ENCODE peak calls at places on chromosomes 11 and 22, in nine cellular contexts. One of them, this sample, is unnamed.

GRCh38 chr11:11296434-11296833 is 56.6 kb downstream of the CSNK2A3 start:
- DNase-seq in endodermal cell: no peak
- DNase-seq in PC-3: no peak
- DNase-seq in IMR-90: no peak
- DNase-seq in bronchial epithelial cell: no peak
- DNase-seq in right lobe of liver: no peak
- DNase-seq in heart right ventricle: no peak
- DNase-seq in CD4-positive, alpha-beta memory T cell: no peak
- DNase-seq in body of pancreas: no peak
- DNase-seq in this sample: no peak

GRCh38 chr11:119422505-119423416 is at the start of gene THY1:
- DNase-seq in endodermal cell: peak; percentile 92
- DNase-seq in PC-3: no peak
- DNase-seq in IMR-90: peak; percentile 64
- DNase-seq in bronchial epithelial cell: no peak
- DNase-seq in right lobe of liver: no peak
- DNase-seq in heart right ventricle: peak; percentile 30
- DNase-seq in CD4-positive, alpha-beta memory T cell: no peak
- DNase-seq in body of pancreas: no peak
- DNase-seq in this sample: peak; percentile 89

GRCh38 chr11:8019671-8020597 is 32.8 kb downstream of the EIF3F start:
- DNase-seq in endodermal cell: peak; percentile 29
- DNase-seq in PC-3: no peak
- DNase-seq in IMR-90: peak; percentile 40
- DNase-seq in bronchial epithelial cell: peak; percentile 39
- DNase-seq in right lobe of liver: no peak
- DNase-seq in heart right ventricle: no peak
- DNase-seq in CD4-positive, alpha-beta memory T cell: peak; percentile 44
- DNase-seq in body of pancreas: no peak
- DNase-seq in this sample: peak; percentile 55

GRCh38 chr22:24521791-24522245 is 26.7 kb downstream of the UPB1 start:
- DNase-seq in endodermal cell: peak; percentile 92
- DNase-seq in PC-3: peak; percentile 83
- DNase-seq in IMR-90: peak; percentile 60
- DNase-seq in bronchial epithelial cell: peak; percentile 87
- DNase-seq in right lobe of liver: no peak
- DNase-seq in heart right ventricle: no peak
- DNase-seq in CD4-positive, alpha-beta memory T cell: peak; percentile 21
- DNase-seq in body of pancreas: peak; percentile 57
- DNase-seq in this sample: peak; percentile 75

GRCh38 chr22:45226681-45227186 is 14.0 kb downstream of the KIAA0930 start:
- DNase-seq in endodermal cell: peak; percentile 28
- DNase-seq in PC-3: peak; percentile 25
- DNase-seq in IMR-90: no peak
- DNase-seq in bronchial epithelial cell: peak; percentile 54
- DNase-seq in right lobe of liver: no peak
- DNase-seq in heart right ventricle: no peak
- DNase-seq in CD4-positive, alpha-beta memory T cell: no peak
- DNase-seq in body of pancreas: no peak
- DNase-seq in this sample: no peak

GRCh38 chr11:77589521-77590193 is at the start of gene AQP11:
- DNase-seq in endodermal cell: peak; percentile 96
- DNase-seq in PC-3: peak; percentile 94
- DNase-seq in IMR-90: peak; percentile 80
- DNase-seq in bronchial epithelial cell: peak; percentile 49
- DNase-seq in right lobe of liver: peak; percentile 97
- DNase-seq in heart right ventricle: peak; percentile 82
- DNase-seq in CD4-positive, alpha-beta memory T cell: peak; percentile 35
- DNase-seq in body of pancreas: peak; percentile 94
- DNase-seq in this sample: peak; percentile 96

GRCh38 chr11:11622772-11623531 is 1.1 kb upstream of the GALNT18 start:
- DNase-seq in endodermal cell: no peak
- DNase-seq in PC-3: no peak
- DNase-seq in IMR-90: no peak
- DNase-seq in bronchial epithelial cell: peak; percentile 24
- DNase-seq in right lobe of liver: no peak
- DNase-seq in heart right ventricle: no peak
- DNase-seq in CD4-positive, alpha-beta memory T cell: no peak
- DNase-seq in body of pancreas: no peak
- DNase-seq in this sample: no peak

GRCh38 chr11:79702303-79702702 is 261.5 kb upstream of the TENM4 start:
- DNase-seq in endodermal cell: no peak
- DNase-seq in PC-3: no peak
- DNase-seq in IMR-90: no peak
- DNase-seq in bronchial epithelial cell: no peak
- DNase-seq in right lobe of liver: no peak
- DNase-seq in heart right ventricle: no peak
- DNase-seq in CD4-positive, alpha-beta memory T cell: no peak
- DNase-seq in body of pancreas: no peak
- DNase-seq in this sample: no peak

GRCh38 chr22:48885919-48886305 is 941.8 kb downstream of the BRD1 start:
- DNase-seq in endodermal cell: peak; percentile 30
- DNase-seq in PC-3: no peak
- DNase-seq in IMR-90: no peak
- DNase-seq in bronchial epithelial cell: no peak
- DNase-seq in right lobe of liver: no peak
- DNase-seq in heart right ventricle: no peak
- DNase-seq in CD4-positive, alpha-beta memory T cell: no peak
- DNase-seq in body of pancreas: no peak
- DNase-seq in this sample: no peak

GRCh38 chr11:68036717-68037239 is 2.0 kb upstream of the TCIRG1 start:
- DNase-seq in endodermal cell: no peak
- DNase-seq in PC-3: no peak
- DNase-seq in IMR-90: no peak
- DNase-seq in bronchial epithelial cell: no peak
- DNase-seq in right lobe of liver: peak; percentile 73
- DNase-seq in heart right ventricle: peak; percentile 63
- DNase-seq in CD4-positive, alpha-beta memory T cell: no peak
- DNase-seq in body of pancreas: no peak
- DNase-seq in this sample: no peak

GRCh38 chr11:68039526-68040086 is 781 bp downstream of the TCIRG1 start:
- DNase-seq in endodermal cell: peak; percentile 61
- DNase-seq in PC-3: no peak
- DNase-seq in IMR-90: no peak
- DNase-seq in bronchial epithelial cell: no peak
- DNase-seq in right lobe of liver: peak; percentile 62
- DNase-seq in heart right ventricle: no peak
- DNase-seq in CD4-positive, alpha-beta memory T cell: no peak
- DNase-seq in body of pancreas: no peak
- DNase-seq in this sample: no peak

GRCh38 chr11:68038718-68039525 is at the start of gene TCIRG1:
- DNase-seq in endodermal cell: peak; percentile 92
- DNase-seq in PC-3: peak; percentile 89
- DNase-seq in IMR-90: peak; percentile 70
- DNase-seq in bronchial epithelial cell: peak; percentile 68
- DNase-seq in right lobe of liver: peak; percentile 94
- DNase-seq in heart right ventricle: peak; percentile 91
- DNase-seq in CD4-positive, alpha-beta memory T cell: peak; percentile 39
- DNase-seq in body of pancreas: peak; percentile 90
- DNase-seq in this sample: peak; percentile 78

GRCh38 chr11:68037481-68038225 is 1.2 kb upstream of the TCIRG1 start:
- DNase-seq in endodermal cell: no peak
- DNase-seq in PC-3: no peak
- DNase-seq in IMR-90: no peak
- DNase-seq in bronchial epithelial cell: no peak
- DNase-seq in right lobe of liver: peak; percentile 82
- DNase-seq in heart right ventricle: no peak
- DNase-seq in CD4-positive, alpha-beta memory T cell: no peak
- DNase-seq in body of pancreas: peak; percentile 74
- DNase-seq in this sample: no peak

GRCh38 chr11:68038226-68038717 is 553 bp upstream of the TCIRG1 start:
- DNase-seq in endodermal cell: peak; percentile 66
- DNase-seq in PC-3: no peak
- DNase-seq in IMR-90: no peak
- DNase-seq in bronchial epithelial cell: no peak
- DNase-seq in right lobe of liver: peak; percentile 97
- DNase-seq in heart right ventricle: no peak
- DNase-seq in CD4-positive, alpha-beta memory T cell: no peak
- DNase-seq in body of pancreas: peak; percentile 89
- DNase-seq in this sample: no peak
- H3K27me3 ChIP-seq in endodermal cell: no peaks in the 10 kb centered on the region
- H3K27me3 ChIP-seq in PC-3: no peaks in the 10 kb centered on the region
- H3K27me3 ChIP-seq in IMR-90: no peaks in the 10 kb centered on the region
- H3K27me3 ChIP-seq in bronchial epithelial cell: no peaks in the 10 kb centered on the region
- H3K27me3 ChIP-seq in right lobe of liver: no peaks in the 10 kb centered on the region
- H3K27me3 ChIP-seq in heart right ventricle: no peaks in the 10 kb centered on the region
- H3K27me3 ChIP-seq in CD4-positive, alpha-beta memory T cell: no peaks in the 10 kb centered on the region
- H3K27me3 ChIP-seq in body of pancreas: no peaks in the 10 kb centered on the region
- H3K27me3 ChIP-seq in this sample: no peaks in the 10 kb centered on the region

GRCh38 chr11:2142300-2142759 is 3.1 kb upstream of the IGF2 start:
- DNase-seq in endodermal cell: no peak
- DNase-seq in PC-3: peak; percentile 37
- DNase-seq in IMR-90: peak; percentile 30
- DNase-seq in bronchial epithelial cell: peak; percentile 73
- DNase-seq in right lobe of liver: no peak
- DNase-seq in heart right ventricle: no peak
- DNase-seq in CD4-positive, alpha-beta memory T cell: no peak
- DNase-seq in body of pancreas: no peak
- DNase-seq in this sample: no peak

GRCh38 chr11:2144549-2145220 is 5.5 kb upstream of the IGF2 start:
- DNase-seq in endodermal cell: no peak
- DNase-seq in PC-3: no peak
- DNase-seq in IMR-90: no peak
- DNase-seq in bronchial epithelial cell: no peak
- DNase-seq in right lobe of liver: no peak
- DNase-seq in heart right ventricle: no peak
- DNase-seq in CD4-positive, alpha-beta memory T cell: no peak
- DNase-seq in body of pancreas: no peak
- DNase-seq in this sample: no peak

GRCh38 chr11:2140411-2141400 is 1.5 kb upstream of the IGF2 start:
- DNase-seq in endodermal cell: peak; percentile 73
- DNase-seq in PC-3: no peak
- DNase-seq in IMR-90: no peak
- DNase-seq in bronchial epithelial cell: no peak
- DNase-seq in right lobe of liver: no peak
- DNase-seq in heart right ventricle: no peak
- DNase-seq in CD4-positive, alpha-beta memory T cell: no peak
- DNase-seq in body of pancreas: no peak
- DNase-seq in this sample: peak; percentile 71

GRCh38 chr11:2143652-2144548 is 4.7 kb upstream of the IGF2 start:
- DNase-seq in endodermal cell: peak; percentile 64
- DNase-seq in PC-3: peak; percentile 21
- DNase-seq in IMR-90: no peak
- DNase-seq in bronchial epithelial cell: no peak
- DNase-seq in right lobe of liver: no peak
- DNase-seq in heart right ventricle: no peak
- DNase-seq in CD4-positive, alpha-beta memory T cell: no peak
- DNase-seq in body of pancreas: no peak
- DNase-seq in this sample: peak; percentile 69

DNA sequence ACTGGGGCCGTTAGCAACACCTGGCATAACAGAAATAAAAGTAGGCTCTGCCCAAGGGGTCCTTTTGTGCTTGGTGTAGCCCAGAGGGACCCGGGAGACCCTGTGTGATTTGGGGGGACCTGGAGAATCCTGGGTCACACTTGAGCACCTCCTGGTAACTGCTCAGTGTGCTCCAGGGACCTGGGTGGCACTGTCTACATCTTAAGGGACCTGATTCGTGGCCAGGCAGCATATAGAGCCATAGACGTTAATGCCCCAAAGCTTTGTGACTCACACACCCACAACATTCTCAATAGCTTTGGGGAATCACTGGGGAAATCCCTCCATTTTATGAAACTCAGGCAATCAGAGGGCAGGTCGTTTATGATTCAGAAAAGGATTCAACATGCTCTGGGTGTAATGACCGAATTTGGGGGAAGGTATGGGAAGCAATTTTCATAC is 3.6 kb upstream of the IGF2 start:
- DNase-seq in endodermal cell: no peak
- DNase-seq in PC-3: peak; percentile 60
- DNase-seq in IMR-90: peak; percentile 52
- DNase-seq in bronchial epithelial cell: peak; percentile 86
- DNase-seq in right lobe of liver: no peak
- DNase-seq in heart right ventricle: no peak
- DNase-seq in CD4-positive, alpha-beta memory T cell: no peak
- DNase-seq in body of pancreas: no peak
- DNase-seq in this sample: no peak
- H3K27me3 ChIP-seq in endodermal cell: peaks cover 93% of the 10 kb centered on the region
- H3K27me3 ChIP-seq in PC-3: peaks cover 66% of the 10 kb centered on the region
- H3K27me3 ChIP-seq in IMR-90: peaks cover 92% of the 10 kb centered on the region
- H3K27me3 ChIP-seq in bronchial epithelial cell: peaks cover 45% of the 10 kb centered on the region
- H3K27me3 ChIP-seq in right lobe of liver: no peaks in the 10 kb centered on the region
- H3K27me3 ChIP-seq in heart right ventricle: peaks cover 89% of the 10 kb centered on the region
- H3K27me3 ChIP-seq in CD4-positive, alpha-beta memory T cell: peaks cover 25% of the 10 kb centered on the region
- H3K27me3 ChIP-seq in body of pancreas: no peaks in the 10 kb centered on the region
- H3K27me3 ChIP-seq in this sample: peaks cover 100% of the 10 kb centered on the region

DNA sequence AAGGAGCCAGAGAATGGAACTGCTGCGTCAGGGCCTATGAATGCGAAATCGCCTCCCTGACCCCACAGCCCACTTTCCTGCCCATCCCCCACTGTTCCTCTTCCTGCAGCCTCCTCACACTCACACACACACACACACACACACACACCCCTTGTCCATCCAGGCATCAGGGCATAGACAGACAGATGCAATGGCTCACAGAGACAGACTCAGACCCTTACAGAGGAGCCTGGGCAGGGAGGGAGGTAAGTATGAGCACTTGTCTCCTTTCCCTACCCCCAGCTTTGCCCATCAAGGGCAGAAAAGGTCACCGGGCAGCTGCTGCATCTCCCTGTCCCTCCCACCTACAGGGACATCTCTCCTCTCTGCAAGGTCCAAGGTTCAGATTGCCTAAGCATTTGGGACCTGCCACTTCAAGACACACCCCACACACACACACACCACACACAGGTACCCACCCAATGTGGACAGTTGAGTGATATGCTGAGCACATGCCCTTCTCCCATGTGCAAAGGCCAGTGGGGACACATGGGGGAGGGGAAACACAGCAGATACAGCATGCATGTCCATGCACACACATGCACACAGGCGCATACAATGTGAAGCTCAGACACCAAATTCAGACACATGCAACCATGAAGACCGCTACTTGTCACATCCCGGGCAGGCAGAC is 2.0 kb upstream of the NRXN2 start:
- DNase-seq in endodermal cell: peak; percentile 39
- DNase-seq in PC-3: no peak
- DNase-seq in IMR-90: no peak
- DNase-seq in bronchial epithelial cell: no peak
- DNase-seq in right lobe of liver: peak; percentile 78
- DNase-seq in heart right ventricle: no peak
- DNase-seq in CD4-positive, alpha-beta memory T cell: no peak
- DNase-seq in body of pancreas: no peak
- DNase-seq in this sample: no peak
- H3K27me3 ChIP-seq in endodermal cell: peaks cover 32% of the 10 kb centered on the region
- H3K27me3 ChIP-seq in PC-3: peaks cover 19% of the 10 kb centered on the region
- H3K27me3 ChIP-seq in IMR-90: peaks cover 56% of the 10 kb centered on the region
- H3K27me3 ChIP-seq in bronchial epithelial cell: peaks cover 15% of the 10 kb centered on the region
- H3K27me3 ChIP-seq in right lobe of liver: no peaks in the 10 kb centered on the region
- H3K27me3 ChIP-seq in heart right ventricle: peaks cover 23% of the 10 kb centered on the region
- H3K27me3 ChIP-seq in CD4-positive, alpha-beta memory T cell: peaks cover 11% of the 10 kb centered on the region
- H3K27me3 ChIP-seq in body of pancreas: no peaks in the 10 kb centered on the region
- H3K27me3 ChIP-seq in this sample: peaks cover 34% of the 10 kb centered on the region

DNA sequence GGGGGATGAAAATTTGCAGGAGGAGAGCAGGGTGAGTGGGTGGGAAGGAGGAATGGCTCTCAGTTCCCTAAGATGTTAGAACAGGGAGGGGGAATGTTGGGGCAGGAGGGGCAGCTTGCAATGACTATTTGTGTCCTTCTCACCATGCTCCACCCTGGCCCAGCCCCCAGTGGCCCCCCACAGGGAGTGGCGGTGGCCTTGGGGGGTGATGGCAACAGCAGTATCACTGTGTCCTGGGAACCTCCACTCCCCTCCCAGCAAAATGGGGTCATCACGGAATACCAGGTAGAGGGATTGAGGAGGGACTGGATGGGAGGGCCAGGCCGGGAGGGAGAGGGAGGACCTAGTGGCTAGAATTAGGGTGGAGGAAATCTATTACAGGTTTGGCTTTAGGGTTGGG is 10.2 kb downstream of the ROBO3 start:
- DNase-seq in endodermal cell: no peak
- DNase-seq in PC-3: no peak
- DNase-seq in IMR-90: no peak
- DNase-seq in bronchial epithelial cell: no peak
- DNase-seq in right lobe of liver: no peak
- DNase-seq in heart right ventricle: no peak
- DNase-seq in CD4-positive, alpha-beta memory T cell: no peak
- DNase-seq in body of pancreas: no peak
- DNase-seq in this sample: no peak
- H3K27me3 ChIP-seq in endodermal cell: peaks cover 65% of the 10 kb centered on the region
- H3K27me3 ChIP-seq in PC-3: no peaks in the 10 kb centered on the region
- H3K27me3 ChIP-seq in IMR-90: peaks cover 29% of the 10 kb centered on the region
- H3K27me3 ChIP-seq in bronchial epithelial cell: peaks cover 10% of the 10 kb centered on the region
- H3K27me3 ChIP-seq in right lobe of liver: no peaks in the 10 kb centered on the region
- H3K27me3 ChIP-seq in heart right ventricle: peaks cover 37% of the 10 kb centered on the region
- H3K27me3 ChIP-seq in CD4-positive, alpha-beta memory T cell: peaks cover 2% of the 10 kb centered on the region
- H3K27me3 ChIP-seq in body of pancreas: no peaks in the 10 kb centered on the region
- H3K27me3 ChIP-seq in this sample: peaks cover 53% of the 10 kb centered on the region

This sample was measured in neural progenitor cell.